ENCODE peak calls at places on chromosomes 4 and X, in ten cellular contexts. U, O, R, B, A, X, F, I, J and G are unnamed samples. For H3K36me3, the result is how much of the 10 kb centered on the place peaks cover.

GRCh38 chr4:18464160-18464559 is 442.6 kb upstream of the LCORL start:
- DNase-seq in U (no peak), J (no peak), B (no peak), I (no peak), F (no peak), A (no peak), O (no peak), R (no peak), X (no peak), G (no peak)

GRCh38 chr4:87838207-87838606 is 5.4 kb downstream of the MEPE start:
- DNase-seq in A (no peak), R (no peak), F (no peak), I (peak), X (no peak), U (no peak), O (no peak), J (no peak), B (peak), G (peak)

GRCh38 chr4:114717432-114717831 is 118.8 kb downstream of the UGT8 start:
- DNase-seq in B (no peak), F (no peak), A (no peak), U (no peak), O (no peak), I (no peak), X (no peak), J (no peak), R (no peak), G (no peak)

GRCh38 chrX:873016-873415 is 242.4 kb downstream of the SHOX start:
- DNase-seq in I (no peak), X (no peak), A (no peak), F (no peak), U (no peak), B (no peak), R (no peak), J (no peak), O (no peak), G (no peak)

GRCh38 chrX:120310861-120311631 is at the start of gene TMEM255A:
- DNase-seq in A (no peak), R (no peak), X (peak), U (peak), I (peak), B (no peak), O (no peak), J (no peak), F (no peak), G (peak)

GRCh38 chr4:76200771-76201224 is 12.8 kb downstream of the SCARB2 start:
- DNase-seq in O (no peak), I (no peak), X (peak), J (no peak), R (no peak), F (peak), U (no peak), A (no peak), B (no peak), G (no peak)

GRCh38 chr4:73450398-73451004 is 14.5 kb downstream of the AFP start:
- DNase-seq in A (peak), R (no peak), O (no peak), I (peak), U (no peak), F (no peak), J (peak), B (peak), X (peak), G (no peak)

GRCh38 chrX:31522760-31523159 is 450.9 kb upstream of the FTHL17 start:
- DNase-seq in A (no peak), O (no peak), R (no peak), U (no peak), I (no peak), J (no peak), F (no peak), X (no peak), B (no peak), G (no peak)

GRCh38 chr4:174365018-174365587 is 81.4 kb downstream of the CEP44 start:
- DNase-seq in I (peak), B (peak), U (no peak), J (no peak), A (peak), F (no peak), O (no peak), R (no peak), X (no peak), G (peak)

GRCh38 chrX:20362268-20363002 is 95.7 kb upstream of the RPS6KA3 start:
- DNase-seq in A (peak), F (no peak), J (no peak), U (no peak), X (no peak), R (no peak), B (peak), I (peak), O (no peak), G (no peak)

GRCh38 chr4:71602271-71602890 is 181.5 kb downstream of the GC start:
- DNase-seq in U (no peak), J (no peak), R (no peak), B (peak), F (no peak), A (peak), O (no peak), X (no peak), I (peak), G (no peak)

GRCh38 chr4:38094419-38094818 is 134.2 kb downstream of the PTTG2 start:
- DNase-seq in I (no peak), U (no peak), F (no peak), O (no peak), X (no peak), A (no peak), R (no peak), J (no peak), B (no peak), G (no peak)

GRCh38 chr4:109294006-109294405 is 8.5 kb downstream of the COL25A1 start:
- DNase-seq in B (no peak), X (no peak), R (no peak), U (no peak), A (no peak), F (no peak), O (no peak), J (no peak), I (peak), G (peak)

GRCh38 chrX:154015581-154016264 is 4.0 kb downstream of the IRAK1 start:
- DNase-seq in O (no peak), J (no peak), U (no peak), B (no peak), I (no peak), A (no peak), F (no peak), X (no peak), R (no peak), G (no peak)
- H3K36me3 ChIP-seq in O (under half), J (under half), U (under half), B (under half), I (under half), A (under half), F (under half), X (under half), R (under half), G (half or more)

GRCh38 chr4:48554606-48555005 is 64.6 kb downstream of the ZAR1 start:
- DNase-seq in B (no peak), O (no peak), R (no peak), J (no peak), A (no peak), X (no peak), F (no peak), I (no peak), U (no peak), G (no peak)

GRCh38 chr4:48557478-48557877 is 67.4 kb downstream of the ZAR1 start:
- DNase-seq in F (no peak), O (no peak), X (no peak), J (no peak), A (no peak), U (no peak), I (no peak), R (no peak), B (no peak), G (no peak)

GRCh38 chr4:48556268-48556667 is 66.2 kb downstream of the ZAR1 start:
- DNase-seq in U (no peak), A (no peak), X (no peak), I (no peak), B (no peak), F (no peak), O (no peak), R (no peak), J (no peak), G (no peak)

GRCh38 chr4:48553720-48554119 is 63.7 kb downstream of the ZAR1 start:
- DNase-seq in X (no peak), R (no peak), B (no peak), O (no peak), U (no peak), F (no peak), I (no peak), J (no peak), A (no peak), G (no peak)

DNA sequence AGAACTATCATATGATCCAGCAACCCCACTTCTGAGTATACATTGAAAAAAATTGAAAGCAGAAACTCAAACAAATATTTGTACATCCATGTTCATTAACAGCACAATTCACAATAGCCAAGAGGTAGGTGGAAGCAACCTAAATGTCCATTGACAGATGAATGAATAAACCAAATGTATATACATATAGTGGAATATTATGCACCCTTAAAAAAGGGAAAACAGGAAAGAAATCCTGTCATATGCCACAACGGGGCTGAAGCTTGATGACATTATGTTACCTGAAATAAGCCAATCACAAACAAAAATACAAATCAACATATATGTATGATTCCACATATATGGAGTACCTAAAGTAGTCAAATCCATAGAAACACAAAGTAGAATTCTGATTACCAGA is 68.0 kb downstream of the ZAR1 start:
- DNase-seq in A (no peak), J (no peak), B (no peak), R (no peak), O (no peak), F (no peak), U (no peak), I (no peak), X (no peak), G (no peak)
- H3K36me3 ChIP-seq in A (under half), J (half or more), B (under half), R (under half), O (half or more), F (half or more), U (half or more), I (under half), X (half or more), G (under half)

GRCh38 chr4:55079451-55080173 is 45.8 kb downstream of the KDR start:
- DNase-seq in F (peak), X (no peak), I (peak), J (no peak), O (no peak), U (no peak), B (peak), A (no peak), R (peak), G (no peak)
- H3K36me3 ChIP-seq in F (under half), X (under half), I (under half), J (under half), O (under half), U (under half), B (under half), A (under half), R (under half), G (under half)

GRCh38 chr4:139728840-139729239 is 63.2 kb downstream of the MGST2 start:
- DNase-seq in J (no peak), X (no peak), F (no peak), A (no peak), O (no peak), I (no peak), B (no peak), U (no peak), R (no peak), G (no peak)
- H3K36me3 ChIP-seq in J (under half), X (under half), F (under half), A (under half), O (under half), I (under half), B (under half), U (under half), R (under half), G (under half)